ENCODE peak calls at places on chromosomes 3 and 15, in ten cellular contexts. J is HS-27A; K is central memory CD8-positive, alpha-beta T cell; H is AG10803; A is midbrain; B is NCI-H774; Z is AG04449; P is ecto neural progenitor cell; M is activated B cell treated with CpG ODN at 0.5 μM for 24 hours; R is GM23248. N is an unnamed sample.

GRCh38 chr3:66383023-66383422 is 117.8 kb downstream of the LRIG1 start:
- DNase-seq in A (no peak), B (no peak), Z (no peak), P (no peak), K (no peak), R (no peak), H (no peak), J (no peak), M (no peak), N (no peak)

GRCh38 chr3:162143181-162143580 is 646.6 kb downstream of the OTOL1 start:
- DNase-seq in A (no peak), B (no peak), R (peak), P (no peak), J (no peak), Z (no peak), K (no peak), H (no peak), M (no peak), N (no peak)

GRCh38 chr3:171187706-171188290 is 161.3 kb upstream of the SLC2A2 start:
- DNase-seq in J (no peak), K (no peak), R (peak), B (peak), Z (no peak), M (no peak), P (no peak), A (peak), H (peak), N (peak)

GRCh38 chr3:116920836-116921596 is 211.4 kb downstream of the TUSC7 start:
- DNase-seq in Z (no peak), B (no peak), K (no peak), H (no peak), P (no peak), J (no peak), R (peak), A (no peak), M (no peak), N (no peak)

GRCh38 chr3:133040696-133041523 is 2.7 kb downstream of the TMEM108 start:
- DNase-seq in Z (peak), K (no peak), A (peak), R (peak), H (peak), P (peak), B (peak), M (no peak), J (peak), N (peak)

GRCh38 chr3:152269423-152270144 is 855 bp downstream of the MBNL1 start:
- DNase-seq in K (no peak), R (peak), P (no peak), H (peak), J (peak), B (peak), M (no peak), A (peak), Z (peak), N (peak)

GRCh38 chr3:75012791-75013190 is 398.3 kb upstream of the CNTN3 start:
- DNase-seq in B (no peak), J (no peak), Z (no peak), K (no peak), R (no peak), P (no peak), A (no peak), H (no peak), M (no peak), N (no peak)

GRCh38 chr3:107986505-107986904 is 104.3 kb downstream of the CD47 start:
- DNase-seq in K (no peak), R (no peak), J (no peak), A (no peak), B (no peak), Z (no peak), M (no peak), P (no peak), H (no peak), N (no peak)

GRCh38 chr3:193096076-193096475 is 144.9 kb upstream of the PLAAT1 start:
- DNase-seq in J (no peak), P (no peak), M (no peak), B (no peak), K (no peak), H (no peak), R (no peak), Z (no peak), A (no peak), N (no peak)

GRCh38 chr3:38829404-38829803 is 13.4 kb upstream of the SCN10A start:
- DNase-seq in H (peak), B (no peak), M (no peak), K (no peak), A (no peak), J (no peak), R (peak), P (no peak), Z (peak), N (no peak)

GRCh38 chr15:77580991-77581682 is 51.6 kb downstream of the LINGO1 start:
- DNase-seq in R (peak), B (no peak), H (peak), M (no peak), J (no peak), A (peak), Z (no peak), K (no peak), P (no peak), N (no peak)

GRCh38 chr3:139227165-139227564 is 116.7 kb upstream of the MRPS22 start:
- DNase-seq in H (no peak), K (no peak), Z (no peak), P (no peak), M (no peak), B (no peak), R (no peak), J (no peak), A (peak), N (no peak)

GRCh38 chr3:105013657-105014056 is 353.1 kb upstream of the ALCAM start:
- DNase-seq in R (no peak), M (no peak), B (no peak), Z (no peak), H (no peak), A (no peak), P (no peak), J (no peak), K (no peak), N (no peak)

GRCh38 chr3:129504471-129505100 is 23.9 kb upstream of the RHO start:
- DNase-seq in B (no peak), A (no peak), P (no peak), H (no peak), Z (no peak), M (no peak), K (no peak), J (no peak), R (no peak), N (no peak)

GRCh38 chr3:133868166-133868565 is 27.5 kb downstream of the RAB6B start:
- DNase-seq in H (no peak), K (no peak), B (no peak), A (no peak), J (no peak), Z (no peak), P (no peak), R (no peak), M (no peak), N (no peak)

GRCh38 chr15:65767895-65768294 is 24.2 kb downstream of the DENND4A start:
- DNase-seq in P (no peak), J (no peak), M (no peak), Z (no peak), H (no peak), B (no peak), R (no peak), K (no peak), A (no peak), N (no peak)

GRCh38 chr3:158660711-158661110 is 11.7 kb downstream of the LXN start:
- DNase-seq in P (no peak), K (no peak), M (no peak), Z (no peak), B (no peak), A (no peak), H (no peak), R (no peak), J (no peak), N (no peak)

GRCh38 chr3:149258298-149258697 is 36.7 kb upstream of the CP start:
- DNase-seq in H (no peak), B (no peak), P (no peak), K (no peak), A (no peak), M (no peak), J (no peak), R (no peak), Z (no peak), N (no peak)

GRCh38 chr15:64383760-64384159 is 2.5 kb upstream of the PCLAF start:
- DNase-seq in Z (no peak), B (no peak), K (no peak), P (no peak), J (no peak), R (no peak), M (no peak), H (no peak), A (no peak), N (no peak)

GRCh38 chr3:184565421-184566211 is 4.0 kb downstream of the EPHB3 start:
- DNase-seq in Z (peak), B (peak), H (peak), A (no peak), M (no peak), K (no peak), J (no peak), P (no peak), R (peak), N (peak)

GRCh38 chr3:35670408-35670807 is 31.1 kb downstream of the ARPP21 start:
- DNase-seq in P (no peak), Z (no peak), J (no peak), H (no peak), M (no peak), K (no peak), R (no peak), A (peak), B (no peak), N (no peak)

GRCh38 chr15:29665441-29665985 is 156.8 kb downstream of the TJP1 start:
- DNase-seq in A (no peak), J (no peak), B (no peak), Z (no peak), P (no peak), K (no peak), M (no peak), R (peak), H (peak), N (no peak)

GRCh38 chr15:80371924-80372323 is 32.3 kb upstream of the ARNT2 start:
- DNase-seq in H (no peak), Z (no peak), R (no peak), P (no peak), K (no peak), M (no peak), J (no peak), B (no peak), A (no peak), N (no peak)

GRCh38 chr3:150140614-150141321 is 170.1 kb upstream of the PFN2 start:
- DNase-seq in P (no peak), M (no peak), J (no peak), Z (no peak), B (no peak), K (no peak), H (no peak), A (no peak), R (no peak), N (no peak)

GRCh38 chr15:47477253-47477652 is 240.1 kb upstream of the SEMA6D start:
- DNase-seq in A (no peak), B (peak), Z (no peak), K (no peak), J (no peak), M (no peak), R (peak), P (no peak), H (no peak), N (no peak)

GRCh38 chr15:33016405-33017024 is 178.0 kb downstream of the FMN1 start:
- DNase-seq in K (no peak), R (no peak), P (no peak), H (no peak), Z (no peak), M (no peak), J (no peak), A (no peak), B (peak), N (no peak)

GRCh38 chr3:50442940-50443579 is 60.4 kb downstream of the CACNA2D2 start:
- DNase-seq in R (peak), P (no peak), B (no peak), A (no peak), H (no peak), K (no peak), M (no peak), Z (no peak), J (no peak), N (no peak)

GRCh38 chr3:58068126-58068809 is 60.0 kb downstream of the FLNB start:
- DNase-seq in M (no peak), R (no peak), Z (no peak), K (no peak), H (no peak), A (peak), J (no peak), B (no peak), P (no peak), N (no peak)

GRCh38 chr3:77298405-77298804 is 258.5 kb downstream of the ROBO2 start:
- DNase-seq in P (no peak), Z (no peak), H (no peak), J (no peak), B (no peak), M (no peak), R (peak), A (no peak), K (no peak), N (no peak)

GRCh38 chr3:38630591-38630990 is 18.9 kb downstream of the SCN5A start:
- DNase-seq in R (no peak), J (no peak), H (no peak), A (no peak), P (peak), M (no peak), Z (no peak), B (no peak), K (no peak), N (no peak)

GRCh38 chr3:187484547-187485325 is 116.6 kb downstream of the RTP4 start:
- DNase-seq in K (no peak), B (no peak), A (no peak), Z (no peak), M (no peak), H (no peak), R (no peak), J (no peak), P (no peak), N (no peak)

GRCh38 chr15:98522127-98522526 is 126.2 kb upstream of the IGF1R start:
- DNase-seq in Z (no peak), R (no peak), B (no peak), M (no peak), H (no peak), P (no peak), K (no peak), J (no peak), A (no peak), N (no peak)

GRCh38 chr3:101695779-101696372 is 9.4 kb upstream of the RPL24 start:
- DNase-seq in R (peak), H (peak), B (no peak), A (no peak), M (no peak), Z (no peak), K (no peak), P (no peak), J (no peak), N (no peak)

GRCh38 chr15:39919740-39920509 is at the start of gene GPR176:
- DNase-seq in B (no peak), Z (no peak), M (peak), J (peak), K (no peak), P (peak), R (peak), H (peak), A (peak), N (no peak)

GRCh38 chr3:132268956-132269355 is 48.3 kb upstream of the ACP3 start:
- DNase-seq in A (no peak), J (no peak), Z (no peak), M (no peak), P (no peak), B (no peak), H (peak), K (no peak), R (peak), N (no peak)

GRCh38 chr3:189781384-189781783 is 150.2 kb downstream of the TP63 start:
- DNase-seq in J (no peak), K (no peak), R (no peak), M (no peak), A (no peak), H (no peak), B (no peak), Z (no peak), P (no peak), N (no peak)